ENCODE peak calls at places on chromosome 21, in five cellular contexts. O is activated effector memory CD4-positive, alpha-beta T cell treated with anti-CD3 and anti-CD28 coated beads, Interleukin-2, amount 50 U/mL, for 16 hours; T is ELR; H is endothelial cell of umbilical vein; I is stimulated activated CD8-positive, alpha-beta memory T cell treated with anti-CD3 and anti-CD28 coated beads, Interleukin-7, amount 100 ng/mL, for 48 hours. M is an unnamed sample.

GRCh38 chr21:32021319-32022027 is 148.7 kb downstream of the HUNK start:
- DNase-seq in O (no peak), T (no peak), H (no peak), I (no peak), M (no peak)

GRCh38 chr21:36647279-36648093 is 51.4 kb upstream of the SIM2 start:
- DNase-seq in O (no peak), T (peak), H (peak), I (no peak), M (no peak)

GRCh38 chr21:45292399-45293213 is 4.9 kb upstream of the POFUT2 start:
- DNase-seq in O (peak), T (peak), H (peak), I (peak), M (peak)

GRCh38 chr21:43196789-43197188 is 28.0 kb downstream of the CRYAA start:
- DNase-seq in O (peak), T (no peak), H (no peak), I (no peak), M (peak)

GRCh38 chr21:46459356-46460112 is 843 bp downstream of the DIP2A start:
- DNase-seq in O (peak), T (peak), H (peak), I (no peak), M (no peak)

GRCh38 chr21:41817228-41817627 is 50.4 kb upstream of the RIPK4 start:
- DNase-seq in O (no peak), T (peak), H (peak), I (no peak), M (peak)

GRCh38 chr21:19684328-19684727 is 1280.7 kb upstream of the TMPRSS15 start:
- DNase-seq in O (no peak), T (no peak), H (no peak), I (no peak), M (no peak)

GRCh38 chr21:15309721-15310120 is 244.9 kb upstream of the NRIP1 start:
- DNase-seq in O (no peak), T (no peak), H (no peak), I (no peak), M (no peak)

GRCh38 chr21:29849735-29850176 is 90.0 kb downstream of the GRIK1 start:
- DNase-seq in O (peak), T (peak), H (peak), I (no peak), M (peak)

M was measured in NCI-H2107.